ENCODE peak calls at places on chromosomes 11 and 22, in seven cellular contexts. M is endothelial cell, X is cardiac fibroblast, B is psoas muscle, C is AG10803, G is right atrium auricular region, V is WTC11. Y is an unnamed sample.

GRCh38 chr11:129374081-129374992 is 1.3 kb upstream of the BARX2 start:
- DNase-seq in M (peak), X (no peak), B (peak), C (no peak), G (no peak), V (peak), Y (no peak)

GRCh38 chr11:57776101-57776511 is 14.5 kb downstream of the CTNND1 start:
- DNase-seq in M (no peak), X (peak), B (no peak), C (peak), G (no peak), V (peak), Y (no peak)

GRCh38 chr11:35815556-35816315 is 128.1 kb upstream of the LDLRAD3 start:
- DNase-seq in M (no peak), X (no peak), B (no peak), C (peak), G (peak), V (no peak), Y (no peak)

GRCh38 chr11:77170107-77170506 is 42.1 kb downstream of the MYO7A start:
- DNase-seq in M (no peak), X (no peak), B (no peak), C (no peak), G (no peak), V (peak), Y (no peak)

GRCh38 chr11:66857234-66857926 is 516 bp downstream of the LRFN4 start:
- DNase-seq in M (no peak), X (no peak), B (no peak), C (no peak), G (no peak), V (no peak), Y (no peak)

GRCh38 chr11:102197759-102198158 is 87.5 kb downstream of the YAP1 start:
- DNase-seq in M (peak), X (no peak), B (no peak), C (no peak), G (no peak), V (peak), Y (no peak)

GRCh38 chr11:102933627-102934026 is 21.9 kb downstream of the MMP13 start:
- DNase-seq in M (no peak), X (no peak), B (no peak), C (no peak), G (no peak), V (no peak), Y (no peak)

GRCh38 chr22:38240734-38241252 is 32.0 kb downstream of the TMEM184B start:
- DNase-seq in M (peak), X (peak), B (peak), C (peak), G (no peak), V (peak), Y (no peak)

GRCh38 chr11:76579047-76579751 is 91.3 kb downstream of the LRRC32 start:
- DNase-seq in M (no peak), X (peak), B (peak), C (no peak), G (no peak), V (peak), Y (no peak)

GRCh38 chr11:127640822-127641485 is 640.4 kb upstream of the KIRREL3 start:
- DNase-seq in M (no peak), X (peak), B (no peak), C (no peak), G (no peak), V (no peak), Y (peak)

GRCh38 chr22:21941921-21942320 is 10.7 kb downstream of the PPM1F start:
- DNase-seq in M (no peak), X (no peak), B (no peak), C (no peak), G (no peak), V (no peak), Y (no peak)

GRCh38 chr11:43989162-43989961 is 46.9 kb downstream of the C11orf96 start:
- DNase-seq in M (peak), X (peak), B (peak), C (no peak), G (no peak), V (no peak), Y (no peak)

GRCh38 chr11:43986327-43986726 is 43.9 kb downstream of the C11orf96 start:
- DNase-seq in M (no peak), X (no peak), B (no peak), C (no peak), G (no peak), V (no peak), Y (no peak)

GRCh38 chr11:43987384-43988039 is 45.1 kb downstream of the C11orf96 start:
- DNase-seq in M (no peak), X (peak), B (peak), C (peak), G (peak), V (no peak), Y (peak)

GRCh38 chr11:43986881-43987280 is 44.4 kb downstream of the C11orf96 start:
- DNase-seq in M (no peak), X (no peak), B (no peak), C (no peak), G (no peak), V (no peak), Y (no peak)

DNA sequence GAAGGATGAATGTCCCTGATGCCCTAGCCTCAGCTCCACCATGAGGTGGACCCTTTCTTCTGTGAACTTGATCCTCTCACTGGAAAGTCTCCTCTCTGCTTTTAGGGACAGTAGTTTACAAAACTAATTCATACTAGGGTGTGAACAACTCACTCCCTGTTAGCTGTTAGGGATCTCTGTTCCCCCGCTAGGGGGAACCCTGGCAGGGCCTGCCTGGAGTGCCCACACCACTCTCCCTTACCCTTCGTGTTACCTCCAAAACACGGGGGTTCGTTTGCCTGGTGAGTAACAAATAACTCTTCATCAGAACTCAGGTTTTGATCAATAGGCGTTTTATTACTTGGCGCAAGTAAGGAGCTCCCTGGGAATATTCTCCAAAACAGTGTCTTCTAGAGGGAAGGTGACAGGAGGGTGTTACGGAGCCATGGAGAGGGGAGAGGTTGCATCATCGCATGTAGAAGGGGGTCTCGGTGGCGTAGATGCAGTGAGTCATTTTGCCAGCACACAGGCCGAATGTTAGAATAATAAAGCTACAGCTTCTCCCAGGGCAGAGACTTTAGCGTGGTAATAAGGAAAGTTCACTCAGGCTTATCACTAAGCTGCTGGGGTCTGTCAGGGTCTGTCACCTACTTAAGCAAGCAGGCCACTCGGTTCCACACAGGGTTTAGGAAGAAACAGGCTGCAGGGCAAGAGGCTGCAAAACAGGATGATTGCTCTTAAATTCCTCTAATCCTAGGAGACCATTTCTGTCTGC is 45.8 kb downstream of the C11orf96 start:
- DNase-seq in M (no peak), X (peak), B (no peak), C (no peak), G (no peak), V (no peak), Y (no peak)
- TF ChIP-seq CTCF in M (no peak), X (peak), B (no peak), C (peak), G (peak), V (no peak), Y (no peak)

GRCh38 chr11:24422371-24422770 is 74.5 kb upstream of the LUZP2 start:
- DNase-seq in M (no peak), X (peak), B (no peak), C (no peak), G (no peak), V (no peak), Y (no peak)

DNA sequence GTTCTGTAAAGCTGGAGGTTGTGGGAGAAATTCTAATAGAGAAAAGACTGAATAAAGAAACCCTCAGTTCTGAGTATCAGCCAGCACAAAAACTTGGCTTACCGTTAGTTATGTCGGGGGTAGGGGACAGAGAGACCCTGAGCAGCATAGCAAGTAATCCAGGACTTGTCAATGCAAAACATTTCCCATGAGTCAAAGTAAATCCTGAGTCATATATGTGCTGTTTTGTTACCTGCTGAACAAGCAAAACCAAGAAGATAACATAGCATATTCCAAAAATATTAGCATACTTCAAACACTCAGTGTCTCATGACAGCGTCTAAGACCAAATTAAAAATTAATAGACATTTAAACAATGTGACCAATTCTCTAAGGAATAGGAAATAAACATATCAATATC is 75.1 kb upstream of the LUZP2 start:
- DNase-seq in M (no peak), X (no peak), B (no peak), C (no peak), G (no peak), V (no peak), Y (no peak)
- TF ChIP-seq CTCF in M (no peak), X (no peak), B (no peak), C (no peak), G (no peak), V (no peak), Y (no peak)

GRCh38 chr22:50622723-50623327 is 5.1 kb downstream of the ARSA start:
- DNase-seq in M (no peak), X (no peak), B (no peak), C (no peak), G (no peak), V (no peak), Y (peak)
- TF ChIP-seq CTCF in M (no peak), X (no peak), B (no peak), C (no peak), G (no peak), V (no peak), Y (peak)

GRCh38 chr11:60756307-60757032 is at the start of gene MS4A15:
- DNase-seq in M (peak), X (peak), B (no peak), C (peak), G (no peak), V (no peak), Y (no peak)
- TF ChIP-seq CTCF in M (peak), X (peak), B (no peak), C (peak), G (no peak), V (peak), Y (peak)

GRCh38 chr11:123188508-123189165 is 6.4 kb downstream of the CLMP start:
- DNase-seq in M (no peak), X (peak), B (no peak), C (peak), G (no peak), V (no peak), Y (no peak)
- TF ChIP-seq CTCF in M (no peak), X (peak), B (no peak), C (peak), G (no peak), V (no peak), Y (no peak)